ENCODE peak calls at places on chromosome 10, in seven cellular contexts. J, P, R, T, X, E and N are unnamed samples.

GRCh38 chr10:36574212-36574611 is 551.2 kb upstream of the ANKRD30A start:
- DNase-seq in J (no peak), P (no peak), R (no peak), T (no peak), X (no peak), E (no peak), N (no peak)

GRCh38 chr10:76035728-76036409 is 604.4 kb downstream of the LRMDA start:
- DNase-seq in J (no peak), P (no peak), R (no peak), T (no peak), X (no peak), E (no peak), N (no peak)

GRCh38 chr10:21675157-21675796 is 141.2 kb downstream of the MLLT10 start:
- DNase-seq in J (peak), P (no peak), R (peak), T (peak), X (no peak), E (no peak), N (no peak)

GRCh38 chr10:689433-690226 is at the start of gene DIP2C:
- DNase-seq in J (no peak), P (peak), R (peak), T (no peak), X (peak), E (no peak), N (no peak)

GRCh38 chr10:24234784-24235183 is 25.8 kb downstream of the KIAA1217 start:
- DNase-seq in J (no peak), P (no peak), R (no peak), T (no peak), X (no peak), E (no peak), N (no peak)

GRCh38 chr10:61899997-61900828 is 1.3 kb upstream of the ARID5B start:
- DNase-seq in J (peak), P (peak), R (peak), T (peak), X (peak), E (peak), N (peak)

GRCh38 chr10:22278441-22278782 is 37.8 kb upstream of the COMMD3 start:
- DNase-seq in J (no peak), P (no peak), R (no peak), T (no peak), X (no peak), E (no peak), N (no peak)

GRCh38 chr10:86391236-86391840 is 24.7 kb upstream of the GRID1 start:
- DNase-seq in J (no peak), P (no peak), R (no peak), T (no peak), X (no peak), E (no peak), N (no peak)

GRCh38 chr10:27542812-27543211 is 38.7 kb downstream of the RAB18 start:
- DNase-seq in J (no peak), P (no peak), R (no peak), T (no peak), X (no peak), E (no peak), N (no peak)

GRCh38 chr10:22599048-22599561 is 115.3 kb downstream of the PIP4K2A start:
- DNase-seq in J (no peak), P (no peak), R (no peak), T (no peak), X (no peak), E (no peak), N (no peak)

GRCh38 chr10:102115775-102116174 is 4.4 kb downstream of the LDB1 start:
- DNase-seq in J (no peak), P (no peak), R (no peak), T (no peak), X (no peak), E (no peak), N (no peak)

GRCh38 chr10:73894245-73894971 is 16.5 kb upstream of the PLAU start:
- DNase-seq in J (no peak), P (no peak), R (no peak), T (no peak), X (no peak), E (no peak), N (no peak)